ENCODE peak calls at places on chromosome 7, in four cellular contexts. One of them, this sample, is unnamed.

GRCh38 chr7:44310221-44310848 is 15.1 kb downstream of the CAMK2B start:
- DNase-seq in spleen: peak
- DNase-seq in K562: no peak
- DNase-seq in endothelial cell of umbilical vein: no peak
- DNase-seq in this sample: no peak

GRCh38 chr7:97733276-97734206 is 1.7 kb downstream of the TAC1 start:
- DNase-seq in spleen: no peak
- DNase-seq in K562: no peak
- DNase-seq in endothelial cell of umbilical vein: no peak
- DNase-seq in this sample: no peak

GRCh38 chr7:66277492-66277891 is 72.4 kb downstream of the TPST1 start:
- DNase-seq in spleen: no peak
- DNase-seq in K562: no peak
- DNase-seq in endothelial cell of umbilical vein: peak
- DNase-seq in this sample: no peak

GRCh38 chr7:1941464-1942025 is 271.5 kb downstream of the ELFN1 start:
- DNase-seq in spleen: peak
- DNase-seq in K562: no peak
- DNase-seq in endothelial cell of umbilical vein: no peak
- DNase-seq in this sample: no peak

GRCh38 chr7:74083928-74084721 is 521 bp downstream of the LIMK1 start:
- DNase-seq in spleen: no peak
- DNase-seq in K562: peak
- DNase-seq in endothelial cell of umbilical vein: peak
- DNase-seq in this sample: no peak

GRCh38 chr7:1922071-1922869 is 252.2 kb downstream of the ELFN1 start:
- DNase-seq in spleen: peak
- DNase-seq in K562: no peak
- DNase-seq in endothelial cell of umbilical vein: no peak
- DNase-seq in this sample: no peak

GRCh38 chr7:36188923-36189322 is 35.9 kb downstream of the EEPD1 start:
- DNase-seq in spleen: no peak
- DNase-seq in K562: no peak
- DNase-seq in endothelial cell of umbilical vein: no peak
- DNase-seq in this sample: no peak

GRCh38 chr7:158595068-158595467 is 7.4 kb upstream of the PTPRN2 start:
- DNase-seq in spleen: no peak
- DNase-seq in K562: no peak
- DNase-seq in endothelial cell of umbilical vein: peak
- DNase-seq in this sample: no peak

GRCh38 chr7:26451997-26452396 is 160.3 kb downstream of the SNX10 start:
- DNase-seq in spleen: no peak
- DNase-seq in K562: no peak
- DNase-seq in endothelial cell of umbilical vein: no peak
- DNase-seq in this sample: no peak

GRCh38 chr7:66187894-66188293 is 17.2 kb upstream of the TPST1 start:
- DNase-seq in spleen: no peak
- DNase-seq in K562: no peak
- DNase-seq in endothelial cell of umbilical vein: no peak
- DNase-seq in this sample: no peak

GRCh38 chr7:133934974-133935330 is 192.2 kb upstream of the LRGUK start:
- DNase-seq in spleen: no peak
- DNase-seq in K562: no peak
- DNase-seq in endothelial cell of umbilical vein: no peak
- DNase-seq in this sample: no peak

GRCh38 chr7:26293569-26294308 is 2.1 kb downstream of the SNX10 start:
- DNase-seq in spleen: no peak
- DNase-seq in K562: no peak
- DNase-seq in endothelial cell of umbilical vein: no peak
- DNase-seq in this sample: no peak

GRCh38 chr7:156640949-156641485 is 443 bp downstream of the RNF32 start:
- DNase-seq in spleen: no peak
- DNase-seq in K562: peak
- DNase-seq in endothelial cell of umbilical vein: no peak
- DNase-seq in this sample: peak

GRCh38 chr7:830069-830468 is 2.2 kb upstream of the SUN1 start:
- DNase-seq in spleen: peak
- DNase-seq in K562: no peak
- DNase-seq in endothelial cell of umbilical vein: no peak
- DNase-seq in this sample: no peak

GRCh38 chr7:80151274-80151665 is 16.6 kb downstream of the GNAI1 start:
- DNase-seq in spleen: no peak
- DNase-seq in K562: no peak
- DNase-seq in endothelial cell of umbilical vein: no peak
- DNase-seq in this sample: no peak

GRCh38 chr7:77327067-77327931 is 88.8 kb downstream of the GSAP start:
- DNase-seq in spleen: no peak
- DNase-seq in K562: no peak
- DNase-seq in endothelial cell of umbilical vein: peak
- DNase-seq in this sample: no peak

GRCh38 chr7:156446990-156447389 is 193.6 kb upstream of the RNF32 start:
- DNase-seq in spleen: no peak
- DNase-seq in K562: no peak
- DNase-seq in endothelial cell of umbilical vein: no peak
- DNase-seq in this sample: no peak

GRCh38 chr7:127745445-127745844 is 93.5 kb downstream of the SND1 start:
- DNase-seq in spleen: no peak
- DNase-seq in K562: no peak
- DNase-seq in endothelial cell of umbilical vein: no peak
- DNase-seq in this sample: no peak

GRCh38 chr7:46486264-46487206 is 565.5 kb upstream of the IGFBP3 start:
- DNase-seq in spleen: no peak
- DNase-seq in K562: no peak
- DNase-seq in endothelial cell of umbilical vein: peak
- DNase-seq in this sample: no peak

GRCh38 chr7:50655490-50655889 is 90.3 kb upstream of the DDC start:
- DNase-seq in spleen: no peak
- DNase-seq in K562: no peak
- DNase-seq in endothelial cell of umbilical vein: no peak
- DNase-seq in this sample: no peak

GRCh38 chr7:47778153-47778661 is 170.1 kb downstream of the PKD1L1 start:
- DNase-seq in spleen: no peak
- DNase-seq in K562: no peak
- DNase-seq in endothelial cell of umbilical vein: no peak
- DNase-seq in this sample: no peak

GRCh38 chr7:39697481-39697880 is 74.1 kb downstream of the RALA start:
- DNase-seq in spleen: no peak
- DNase-seq in K562: no peak
- DNase-seq in endothelial cell of umbilical vein: no peak
- DNase-seq in this sample: no peak

GRCh38 chr7:139232893-139233292 is 1.9 kb downstream of the UBN2 start:
- DNase-seq in spleen: no peak
- DNase-seq in K562: no peak
- DNase-seq in endothelial cell of umbilical vein: peak
- DNase-seq in this sample: no peak

GRCh38 chr7:121505021-121505420 is 108.9 kb upstream of the FAM3C start:
- DNase-seq in spleen: no peak
- DNase-seq in K562: peak
- DNase-seq in endothelial cell of umbilical vein: no peak
- DNase-seq in this sample: no peak

GRCh38 chr7:923108-924041 is 31.1 kb downstream of the ADAP1 start:
- DNase-seq in spleen: peak
- DNase-seq in K562: peak
- DNase-seq in endothelial cell of umbilical vein: no peak
- DNase-seq in this sample: peak

GRCh38 chr7:149824748-149825566 is 13.2 kb upstream of the ZNF862 start:
- DNase-seq in spleen: peak
- DNase-seq in K562: peak
- DNase-seq in endothelial cell of umbilical vein: no peak
- DNase-seq in this sample: no peak

GRCh38 chr7:12431886-12432285 is 28.2 kb upstream of the VWDE start:
- DNase-seq in spleen: no peak
- DNase-seq in K562: no peak
- DNase-seq in endothelial cell of umbilical vein: peak
- DNase-seq in this sample: no peak

GRCh38 chr7:55019691-55020480 is 1.1 kb downstream of the EGFR start:
- DNase-seq in spleen: no peak
- DNase-seq in K562: no peak
- DNase-seq in endothelial cell of umbilical vein: no peak
- DNase-seq in this sample: peak

GRCh38 chr7:55020481-55020871 is 1.7 kb downstream of the EGFR start:
- DNase-seq in spleen: no peak
- DNase-seq in K562: no peak
- DNase-seq in endothelial cell of umbilical vein: no peak
- DNase-seq in this sample: no peak

GRCh38 chr7:55021053-55021452 is 2.2 kb downstream of the EGFR start:
- DNase-seq in spleen: no peak
- DNase-seq in K562: no peak
- DNase-seq in endothelial cell of umbilical vein: no peak
- DNase-seq in this sample: no peak

GRCh38 chr7:55022618-55022985 is 3.8 kb downstream of the EGFR start:
- DNase-seq in spleen: no peak
- DNase-seq in K562: no peak
- DNase-seq in endothelial cell of umbilical vein: no peak
- DNase-seq in this sample: no peak

DNA sequence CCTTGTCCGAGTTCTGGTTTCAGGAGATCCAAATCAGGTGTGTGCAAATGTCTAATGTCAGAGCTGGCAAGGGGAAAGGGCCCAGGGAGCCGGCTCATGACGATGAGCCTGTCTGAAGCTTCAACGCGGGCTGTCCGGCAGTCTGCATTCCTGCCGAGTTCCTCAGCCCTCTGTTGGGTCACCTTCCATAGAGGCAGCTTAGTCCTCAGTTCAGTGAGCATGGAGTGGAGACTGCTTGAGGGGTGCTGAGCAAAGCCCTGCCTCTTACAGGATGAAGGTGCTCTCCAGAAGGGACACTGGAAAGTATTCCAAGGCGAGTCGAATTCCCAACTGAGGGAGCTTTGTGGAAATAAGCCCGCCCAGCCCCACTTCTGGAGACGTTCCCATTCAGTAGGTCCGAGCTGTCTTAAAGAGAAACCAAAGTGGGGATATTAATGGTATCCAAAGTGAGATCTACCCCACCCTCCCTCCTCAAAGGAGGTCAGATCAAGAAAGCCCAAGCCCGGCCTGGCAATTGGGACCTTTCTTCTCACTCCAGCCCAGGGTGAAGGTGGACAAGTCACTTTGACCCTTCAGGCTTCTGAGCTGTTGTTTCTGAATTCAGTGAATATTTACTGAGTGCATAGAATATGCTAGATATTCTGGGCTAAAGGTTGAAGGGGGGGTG is 3.3 kb downstream of the EGFR start:
- DNase-seq in spleen: no peak
- DNase-seq in K562: no peak
- DNase-seq in endothelial cell of umbilical vein: no peak
- DNase-seq in this sample: no peak
- TF ChIP-seq POLR2AphosphoS5 in spleen: no peak
- TF ChIP-seq POLR2AphosphoS5 in K562: no peak
- TF ChIP-seq POLR2AphosphoS5 in endothelial cell of umbilical vein: no peak
- TF ChIP-seq POLR2AphosphoS5 in this sample: no peak

GRCh38 chr7:55507743-55508142 is 64.6 kb downstream of the VOPP1 start:
- DNase-seq in spleen: no peak
- DNase-seq in K562: no peak
- DNase-seq in endothelial cell of umbilical vein: no peak
- DNase-seq in this sample: no peak

GRCh38 chr7:55510621-55511020 is 61.7 kb downstream of the VOPP1 start:
- DNase-seq in spleen: no peak
- DNase-seq in K562: no peak
- DNase-seq in endothelial cell of umbilical vein: no peak
- DNase-seq in this sample: no peak

GRCh38 chr7:55505259-55505658 is 67.0 kb downstream of the VOPP1 start:
- DNase-seq in spleen: no peak
- DNase-seq in K562: no peak
- DNase-seq in endothelial cell of umbilical vein: no peak
- DNase-seq in this sample: no peak

GRCh38 chr7:55509322-55509721 is 63.0 kb downstream of the VOPP1 start:
- DNase-seq in spleen: no peak
- DNase-seq in K562: no peak
- DNase-seq in endothelial cell of umbilical vein: peak
- DNase-seq in this sample: no peak

GRCh38 chr7:55508301-55509011 is 63.8 kb downstream of the VOPP1 start:
- DNase-seq in spleen: no peak
- DNase-seq in K562: no peak
- DNase-seq in endothelial cell of umbilical vein: no peak
- DNase-seq in this sample: no peak
- TF ChIP-seq POLR2A in spleen: no peak
- TF ChIP-seq POLR2A in K562: no peak
- TF ChIP-seq POLR2A in endothelial cell of umbilical vein: no peak
- TF ChIP-seq POLR2A in this sample: no peak

GRCh38 chr7:136868496-136869005 is at the start of gene CHRM2:
- DNase-seq in spleen: no peak
- DNase-seq in K562: no peak
- DNase-seq in endothelial cell of umbilical vein: no peak
- DNase-seq in this sample: no peak

GRCh38 chr7:136865777-136866176 is 2.7 kb upstream of the CHRM2 start:
- DNase-seq in spleen: no peak
- DNase-seq in K562: no peak
- DNase-seq in endothelial cell of umbilical vein: no peak
- DNase-seq in this sample: no peak

GRCh38 chr7:136869991-136870798 is 1.7 kb downstream of the CHRM2 start:
- DNase-seq in spleen: peak
- DNase-seq in K562: no peak
- DNase-seq in endothelial cell of umbilical vein: peak
- DNase-seq in this sample: no peak

GRCh38 chr7:136870799-136871487 is 2.5 kb downstream of the CHRM2 start:
- DNase-seq in spleen: peak
- DNase-seq in K562: no peak
- DNase-seq in endothelial cell of umbilical vein: no peak
- DNase-seq in this sample: no peak

DNA sequence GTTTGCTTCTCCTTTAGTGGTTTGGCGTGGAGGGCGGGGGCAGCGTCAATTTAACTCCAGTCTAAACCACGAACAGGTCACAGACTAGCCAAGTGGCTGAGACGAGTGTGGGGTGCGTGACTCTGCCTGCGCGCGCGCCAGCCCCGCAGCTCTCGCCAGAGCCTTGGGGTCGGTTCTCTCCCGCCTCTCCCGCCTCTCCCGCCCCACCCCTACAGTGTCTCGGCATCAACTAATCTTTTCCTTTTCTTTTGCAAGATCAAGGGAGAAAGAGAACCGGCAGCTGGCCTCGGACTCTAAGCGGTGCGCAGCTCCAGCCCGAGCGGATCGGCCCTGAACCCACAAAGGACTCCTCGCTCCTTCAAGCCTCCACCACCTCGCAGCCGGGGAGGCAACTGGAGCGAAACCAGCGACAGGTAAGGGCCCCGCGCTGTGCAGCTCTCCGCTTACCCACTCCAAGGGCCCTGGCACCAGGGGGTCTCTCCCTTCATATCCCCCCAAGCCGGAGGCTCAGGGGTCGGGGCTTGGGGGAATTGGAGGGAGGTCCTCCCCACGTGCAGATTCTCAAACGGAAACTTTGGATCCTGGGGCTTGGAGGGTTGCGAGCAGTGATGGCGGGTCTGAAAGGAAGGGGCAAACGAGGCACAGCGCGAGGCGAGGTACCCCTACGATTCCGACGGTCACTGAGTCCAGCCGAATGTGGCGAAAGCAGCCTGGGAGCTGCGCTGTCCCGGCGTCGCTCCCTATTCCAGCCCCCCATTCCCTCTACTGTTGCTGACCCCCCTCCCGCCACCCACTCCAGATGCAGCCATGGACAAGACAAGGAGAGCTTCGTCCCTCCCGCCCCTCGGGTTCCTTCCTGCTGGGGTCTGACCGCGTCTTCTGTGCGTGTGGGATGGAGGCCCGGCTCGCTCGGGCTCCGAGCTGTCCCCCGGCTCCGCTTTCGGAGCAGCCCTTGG is 832 bp downstream of the CHRM2 start:
- DNase-seq in spleen: peak
- DNase-seq in K562: no peak
- DNase-seq in endothelial cell of umbilical vein: no peak
- DNase-seq in this sample: no peak
- TF ChIP-seq POLR2AphosphoS5 in spleen: no peak
- TF ChIP-seq POLR2AphosphoS5 in K562: no peak
- TF ChIP-seq POLR2AphosphoS5 in endothelial cell of umbilical vein: no peak
- TF ChIP-seq POLR2AphosphoS5 in this sample: no peak

GRCh38 chr7:104983620-104984539 is 30.1 kb upstream of the KMT2E start:
- DNase-seq in spleen: peak
- DNase-seq in K562: peak
- DNase-seq in endothelial cell of umbilical vein: peak
- DNase-seq in this sample: peak
- TF ChIP-seq POLR2A in spleen: peak
- TF ChIP-seq POLR2A in K562: peak
- TF ChIP-seq POLR2A in endothelial cell of umbilical vein: peak
- TF ChIP-seq POLR2A in this sample: peak